ENCODE peak calls at places on chromosome 13, in five cellular contexts. One of them, this sample, is unnamed.

GRCh38 chr13:27379694-27380596 is 44.5 kb upstream of the GTF3A start:
- DNase-seq in activated T-helper 2 cell treated with anti-CD3 and anti-CD28 coated beads, Interferon-gamma antibody, Interleukin-2, Interleukin-4, amounts not matched to agents 10 μg/mL and 5 μg/mL and 100 μg/mL, durations not matched to agents 14 hours and 24 hours and 36 hours: peak; percentile 35
- DNase-seq in RWPE1: peak; percentile 38
- DNase-seq in Right ventricle myocardium superior: peak; percentile 71
- DNase-seq in hepatic stellate cell: peak; percentile 51
- DNase-seq in this sample: peak; percentile 54

GRCh38 chr13:94516456-94516855 is 37.0 kb upstream of the DCT start:
- DNase-seq in RWPE1: no peak
- DNase-seq in hepatic stellate cell: no peak
- DNase-seq in Right ventricle myocardium superior: no peak
- DNase-seq in activated T-helper 2 cell treated with anti-CD3 and anti-CD28 coated beads, Interferon-gamma antibody, Interleukin-2, Interleukin-4, amounts not matched to agents 10 μg/mL and 5 μg/mL and 100 μg/mL, durations not matched to agents 14 hours and 24 hours and 36 hours: no peak
- DNase-seq in this sample: no peak

GRCh38 chr13:92173254-92173653 is 774.8 kb downstream of the GPC5 start:
- DNase-seq in hepatic stellate cell: no peak
- DNase-seq in RWPE1: no peak
- DNase-seq in Right ventricle myocardium superior: no peak
- DNase-seq in activated T-helper 2 cell treated with anti-CD3 and anti-CD28 coated beads, Interferon-gamma antibody, Interleukin-2, Interleukin-4, amounts not matched to agents 10 μg/mL and 5 μg/mL and 100 μg/mL, durations not matched to agents 14 hours and 24 hours and 36 hours: no peak
- DNase-seq in this sample: no peak

GRCh38 chr13:48448963-48449614 is 36.2 kb upstream of the LPAR6 start:
- DNase-seq in hepatic stellate cell: peak; percentile 12
- DNase-seq in activated T-helper 2 cell treated with anti-CD3 and anti-CD28 coated beads, Interferon-gamma antibody, Interleukin-2, Interleukin-4, amounts not matched to agents 10 μg/mL and 5 μg/mL and 100 μg/mL, durations not matched to agents 14 hours and 24 hours and 36 hours: no peak
- DNase-seq in RWPE1: peak; percentile 14
- DNase-seq in Right ventricle myocardium superior: no peak
- DNase-seq in this sample: no peak

GRCh38 chr13:75675421-75675820 is 39.3 kb downstream of the LMO7 start:
- DNase-seq in hepatic stellate cell: no peak
- DNase-seq in RWPE1: no peak
- DNase-seq in activated T-helper 2 cell treated with anti-CD3 and anti-CD28 coated beads, Interferon-gamma antibody, Interleukin-2, Interleukin-4, amounts not matched to agents 10 μg/mL and 5 μg/mL and 100 μg/mL, durations not matched to agents 14 hours and 24 hours and 36 hours: no peak
- DNase-seq in Right ventricle myocardium superior: no peak
- DNase-seq in this sample: no peak

GRCh38 chr13:48125794-48126228 is 30.9 kb upstream of the MED4 start:
- DNase-seq in hepatic stellate cell: no peak
- DNase-seq in Right ventricle myocardium superior: no peak
- DNase-seq in RWPE1: no peak
- DNase-seq in activated T-helper 2 cell treated with anti-CD3 and anti-CD28 coated beads, Interferon-gamma antibody, Interleukin-2, Interleukin-4, amounts not matched to agents 10 μg/mL and 5 μg/mL and 100 μg/mL, durations not matched to agents 14 hours and 24 hours and 36 hours: no peak
- DNase-seq in this sample: no peak

GRCh38 chr13:81017525-81018152 is 676.7 kb upstream of the SPRY2 start:
- DNase-seq in RWPE1: peak; percentile 26
- DNase-seq in activated T-helper 2 cell treated with anti-CD3 and anti-CD28 coated beads, Interferon-gamma antibody, Interleukin-2, Interleukin-4, amounts not matched to agents 10 μg/mL and 5 μg/mL and 100 μg/mL, durations not matched to agents 14 hours and 24 hours and 36 hours: no peak
- DNase-seq in hepatic stellate cell: peak; percentile 9
- DNase-seq in Right ventricle myocardium superior: no peak
- DNase-seq in this sample: no peak

GRCh38 chr13:30339721-30340366 is 32.5 kb upstream of the KATNAL1 start:
- DNase-seq in RWPE1: no peak
- DNase-seq in activated T-helper 2 cell treated with anti-CD3 and anti-CD28 coated beads, Interferon-gamma antibody, Interleukin-2, Interleukin-4, amounts not matched to agents 10 μg/mL and 5 μg/mL and 100 μg/mL, durations not matched to agents 14 hours and 24 hours and 36 hours: no peak
- DNase-seq in Right ventricle myocardium superior: no peak
- DNase-seq in hepatic stellate cell: no peak
- DNase-seq in this sample: no peak

GRCh38 chr13:81670048-81670447 is 1329.1 kb upstream of the SPRY2 start:
- DNase-seq in hepatic stellate cell: no peak
- DNase-seq in RWPE1: no peak
- DNase-seq in Right ventricle myocardium superior: no peak
- DNase-seq in activated T-helper 2 cell treated with anti-CD3 and anti-CD28 coated beads, Interferon-gamma antibody, Interleukin-2, Interleukin-4, amounts not matched to agents 10 μg/mL and 5 μg/mL and 100 μg/mL, durations not matched to agents 14 hours and 24 hours and 36 hours: no peak
- DNase-seq in this sample: no peak

GRCh38 chr13:113581871-113582270 is 2.7 kb upstream of the TFDP1 start:
- DNase-seq in RWPE1: no peak
- DNase-seq in Right ventricle myocardium superior: no peak
- DNase-seq in activated T-helper 2 cell treated with anti-CD3 and anti-CD28 coated beads, Interferon-gamma antibody, Interleukin-2, Interleukin-4, amounts not matched to agents 10 μg/mL and 5 μg/mL and 100 μg/mL, durations not matched to agents 14 hours and 24 hours and 36 hours: no peak
- DNase-seq in hepatic stellate cell: no peak
- DNase-seq in this sample: no peak

GRCh38 chr13:37657134-37657533 is 58.6 kb upstream of the POSTN start:
- DNase-seq in activated T-helper 2 cell treated with anti-CD3 and anti-CD28 coated beads, Interferon-gamma antibody, Interleukin-2, Interleukin-4, amounts not matched to agents 10 μg/mL and 5 μg/mL and 100 μg/mL, durations not matched to agents 14 hours and 24 hours and 36 hours: no peak
- DNase-seq in Right ventricle myocardium superior: no peak
- DNase-seq in hepatic stellate cell: no peak
- DNase-seq in RWPE1: peak; percentile 45
- DNase-seq in this sample: no peak

GRCh38 chr13:44092053-44092452 is 212.3 kb downstream of the LACC1 start:
- DNase-seq in Right ventricle myocardium superior: no peak
- DNase-seq in activated T-helper 2 cell treated with anti-CD3 and anti-CD28 coated beads, Interferon-gamma antibody, Interleukin-2, Interleukin-4, amounts not matched to agents 10 μg/mL and 5 μg/mL and 100 μg/mL, durations not matched to agents 14 hours and 24 hours and 36 hours: no peak
- DNase-seq in hepatic stellate cell: no peak
- DNase-seq in RWPE1: no peak
- DNase-seq in this sample: no peak

GRCh38 chr13:112998506-112999280 is 29.7 kb downstream of the MCF2L start:
- DNase-seq in RWPE1: no peak
- DNase-seq in hepatic stellate cell: no peak
- DNase-seq in Right ventricle myocardium superior: no peak
- DNase-seq in activated T-helper 2 cell treated with anti-CD3 and anti-CD28 coated beads, Interferon-gamma antibody, Interleukin-2, Interleukin-4, amounts not matched to agents 10 μg/mL and 5 μg/mL and 100 μg/mL, durations not matched to agents 14 hours and 24 hours and 36 hours: no peak
- DNase-seq in this sample: no peak

GRCh38 chr13:98443329-98443728 is 133.6 kb downstream of the STK24 start:
- DNase-seq in Right ventricle myocardium superior: no peak
- DNase-seq in RWPE1: peak; percentile 82
- DNase-seq in activated T-helper 2 cell treated with anti-CD3 and anti-CD28 coated beads, Interferon-gamma antibody, Interleukin-2, Interleukin-4, amounts not matched to agents 10 μg/mL and 5 μg/mL and 100 μg/mL, durations not matched to agents 14 hours and 24 hours and 36 hours: no peak
- DNase-seq in hepatic stellate cell: peak; percentile 95
- DNase-seq in this sample: no peak

GRCh38 chr13:67130444-67130843 is 99.7 kb downstream of the PCDH9 start:
- DNase-seq in activated T-helper 2 cell treated with anti-CD3 and anti-CD28 coated beads, Interferon-gamma antibody, Interleukin-2, Interleukin-4, amounts not matched to agents 10 μg/mL and 5 μg/mL and 100 μg/mL, durations not matched to agents 14 hours and 24 hours and 36 hours: no peak
- DNase-seq in Right ventricle myocardium superior: no peak
- DNase-seq in hepatic stellate cell: no peak
- DNase-seq in RWPE1: no peak
- DNase-seq in this sample: no peak

GRCh38 chr13:87669379-87669978 is 1.7 kb upstream of the SLITRK5 start:
- DNase-seq in Right ventricle myocardium superior: no peak
- DNase-seq in activated T-helper 2 cell treated with anti-CD3 and anti-CD28 coated beads, Interferon-gamma antibody, Interleukin-2, Interleukin-4, amounts not matched to agents 10 μg/mL and 5 μg/mL and 100 μg/mL, durations not matched to agents 14 hours and 24 hours and 36 hours: no peak
- DNase-seq in hepatic stellate cell: no peak
- DNase-seq in RWPE1: no peak
- DNase-seq in this sample: no peak

GRCh38 chr13:35793823-35794222 is 317.3 kb upstream of the MAB21L1 start:
- DNase-seq in activated T-helper 2 cell treated with anti-CD3 and anti-CD28 coated beads, Interferon-gamma antibody, Interleukin-2, Interleukin-4, amounts not matched to agents 10 μg/mL and 5 μg/mL and 100 μg/mL, durations not matched to agents 14 hours and 24 hours and 36 hours: no peak
- DNase-seq in RWPE1: no peak
- DNase-seq in Right ventricle myocardium superior: no peak
- DNase-seq in hepatic stellate cell: no peak
- DNase-seq in this sample: no peak

GRCh38 chr13:41546372-41547252 is 89.3 kb downstream of the RGCC start:
- DNase-seq in RWPE1: peak; percentile 55
- DNase-seq in activated T-helper 2 cell treated with anti-CD3 and anti-CD28 coated beads, Interferon-gamma antibody, Interleukin-2, Interleukin-4, amounts not matched to agents 10 μg/mL and 5 μg/mL and 100 μg/mL, durations not matched to agents 14 hours and 24 hours and 36 hours: no peak
- DNase-seq in hepatic stellate cell: peak; percentile 90
- DNase-seq in Right ventricle myocardium superior: no peak
- DNase-seq in this sample: peak; percentile 19

GRCh38 chr13:43134896-43135295 is 111.5 kb downstream of the DNAJC15 start:
- DNase-seq in hepatic stellate cell: no peak
- DNase-seq in Right ventricle myocardium superior: no peak
- DNase-seq in activated T-helper 2 cell treated with anti-CD3 and anti-CD28 coated beads, Interferon-gamma antibody, Interleukin-2, Interleukin-4, amounts not matched to agents 10 μg/mL and 5 μg/mL and 100 μg/mL, durations not matched to agents 14 hours and 24 hours and 36 hours: no peak
- DNase-seq in RWPE1: no peak
- DNase-seq in this sample: no peak

GRCh38 chr13:110559986-110560385 is 1.5 kb downstream of the RAB20 start:
- DNase-seq in Right ventricle myocardium superior: no peak
- DNase-seq in hepatic stellate cell: no peak
- DNase-seq in RWPE1: peak; percentile 20
- DNase-seq in activated T-helper 2 cell treated with anti-CD3 and anti-CD28 coated beads, Interferon-gamma antibody, Interleukin-2, Interleukin-4, amounts not matched to agents 10 μg/mL and 5 μg/mL and 100 μg/mL, durations not matched to agents 14 hours and 24 hours and 36 hours: no peak
- DNase-seq in this sample: no peak

GRCh38 chr13:91369432-91369831 is 21.9 kb downstream of the MIR17HG start:
- DNase-seq in Right ventricle myocardium superior: no peak
- DNase-seq in hepatic stellate cell: no peak
- DNase-seq in activated T-helper 2 cell treated with anti-CD3 and anti-CD28 coated beads, Interferon-gamma antibody, Interleukin-2, Interleukin-4, amounts not matched to agents 10 μg/mL and 5 μg/mL and 100 μg/mL, durations not matched to agents 14 hours and 24 hours and 36 hours: no peak
- DNase-seq in RWPE1: no peak
- DNase-seq in this sample: no peak

GRCh38 chr13:36084131-36084530 is 47.1 kb downstream of the DCLK1 start:
- DNase-seq in Right ventricle myocardium superior: no peak
- DNase-seq in activated T-helper 2 cell treated with anti-CD3 and anti-CD28 coated beads, Interferon-gamma antibody, Interleukin-2, Interleukin-4, amounts not matched to agents 10 μg/mL and 5 μg/mL and 100 μg/mL, durations not matched to agents 14 hours and 24 hours and 36 hours: no peak
- DNase-seq in RWPE1: no peak
- DNase-seq in hepatic stellate cell: no peak
- DNase-seq in this sample: no peak

GRCh38 chr13:79825959-79826358 is 345.0 kb downstream of the NDFIP2 start:
- DNase-seq in RWPE1: no peak
- DNase-seq in hepatic stellate cell: no peak
- DNase-seq in Right ventricle myocardium superior: no peak
- DNase-seq in activated T-helper 2 cell treated with anti-CD3 and anti-CD28 coated beads, Interferon-gamma antibody, Interleukin-2, Interleukin-4, amounts not matched to agents 10 μg/mL and 5 μg/mL and 100 μg/mL, durations not matched to agents 14 hours and 24 hours and 36 hours: no peak
- DNase-seq in this sample: no peak

GRCh38 chr13:44350775-44351504 is 22.7 kb upstream of the SERP2 start:
- DNase-seq in hepatic stellate cell: no peak
- DNase-seq in Right ventricle myocardium superior: no peak
- DNase-seq in RWPE1: no peak
- DNase-seq in activated T-helper 2 cell treated with anti-CD3 and anti-CD28 coated beads, Interferon-gamma antibody, Interleukin-2, Interleukin-4, amounts not matched to agents 10 μg/mL and 5 μg/mL and 100 μg/mL, durations not matched to agents 14 hours and 24 hours and 36 hours: no peak
- DNase-seq in this sample: no peak

GRCh38 chr13:111338841-111339240 is 18.4 kb downstream of the TEX29 start:
- DNase-seq in RWPE1: no peak
- DNase-seq in hepatic stellate cell: no peak
- DNase-seq in Right ventricle myocardium superior: no peak
- DNase-seq in activated T-helper 2 cell treated with anti-CD3 and anti-CD28 coated beads, Interferon-gamma antibody, Interleukin-2, Interleukin-4, amounts not matched to agents 10 μg/mL and 5 μg/mL and 100 μg/mL, durations not matched to agents 14 hours and 24 hours and 36 hours: peak; percentile 6
- DNase-seq in this sample: no peak